ENCODE peak calls at places on chromosomes 3 and 15, in four cellular contexts. One of them, this sample, is unnamed.

GRCh38 chr3:169760479-169760878 is 4.4 kb downstream of the TERC start:
- DNase-seq in T-helper 1 cell: no peak
- DNase-seq in AG08395: no peak
- DNase-seq in EL: peak; percentile 82
- DNase-seq in this sample: peak; percentile 83

GRCh38 chr3:12287727-12288465 is 974 bp upstream of the PPARG start:
- DNase-seq in AG08395: peak; percentile 17
- DNase-seq in T-helper 1 cell: no peak
- DNase-seq in EL: peak; percentile 37
- DNase-seq in this sample: peak; percentile 41

GRCh38 chr15:25345943-25346342 is 92.9 kb downstream of the UBE3A start:
- DNase-seq in T-helper 1 cell: no peak
- DNase-seq in EL: peak; percentile 20
- DNase-seq in AG08395: peak; percentile 25
- DNase-seq in this sample: peak; percentile 54

GRCh38 chr15:86278586-86278985 is 198.9 kb downstream of the AGBL1 start:
- DNase-seq in T-helper 1 cell: no peak
- DNase-seq in EL: no peak
- DNase-seq in AG08395: no peak
- DNase-seq in this sample: no peak

GRCh38 chr15:26095710-26096330 is 232.7 kb upstream of the ATP10A start:
- DNase-seq in AG08395: no peak
- DNase-seq in T-helper 1 cell: no peak
- DNase-seq in EL: no peak
- DNase-seq in this sample: no peak

GRCh38 chr3:145182196-145182911 is 978.6 kb downstream of the PLOD2 start:
- DNase-seq in EL: no peak
- DNase-seq in AG08395: no peak
- DNase-seq in T-helper 1 cell: no peak
- DNase-seq in this sample: peak; percentile 26

GRCh38 chr3:194369522-194370279 is at the start of gene LRRC15:
- DNase-seq in AG08395: peak; percentile 87
- DNase-seq in EL: peak; percentile 78
- DNase-seq in T-helper 1 cell: no peak
- DNase-seq in this sample: peak; percentile 50

GRCh38 chr3:64344721-64345207 is 119.5 kb upstream of the PRICKLE2 start:
- DNase-seq in T-helper 1 cell: no peak
- DNase-seq in EL: peak; percentile 70
- DNase-seq in AG08395: peak; percentile 51
- DNase-seq in this sample: peak; percentile 87

GRCh38 chr3:186915808-186916796 is 14.2 kb upstream of the ST6GAL1 start:
- DNase-seq in T-helper 1 cell: no peak
- DNase-seq in EL: no peak
- DNase-seq in AG08395: no peak
- DNase-seq in this sample: no peak

GRCh38 chr15:100602822-100603393 is 519 bp downstream of the ASB7 start:
- DNase-seq in AG08395: no peak
- DNase-seq in T-helper 1 cell: no peak
- DNase-seq in EL: peak; percentile 23
- DNase-seq in this sample: peak; percentile 58

GRCh38 chr3:44160818-44161217 is 80.9 kb upstream of the TOPAZ1 start:
- DNase-seq in AG08395: no peak
- DNase-seq in T-helper 1 cell: no peak
- DNase-seq in EL: no peak
- DNase-seq in this sample: no peak

GRCh38 chr3:61981005-61981404 is 392.3 kb downstream of the FEZF2 start:
- DNase-seq in AG08395: no peak
- DNase-seq in T-helper 1 cell: no peak
- DNase-seq in EL: no peak
- DNase-seq in this sample: no peak

GRCh38 chr15:25965326-25965725 is 102.2 kb upstream of the ATP10A start:
- DNase-seq in EL: no peak
- DNase-seq in AG08395: no peak
- DNase-seq in T-helper 1 cell: no peak
- DNase-seq in this sample: no peak

GRCh38 chr15:48721061-48721810 is 75.7 kb upstream of the FBN1 start:
- DNase-seq in T-helper 1 cell: no peak
- DNase-seq in AG08395: peak; percentile 61
- DNase-seq in EL: peak; percentile 36
- DNase-seq in this sample: no peak

GRCh38 chr3:177179281-177180067 is 17.8 kb downstream of the TBL1XR1 start:
- DNase-seq in T-helper 1 cell: no peak
- DNase-seq in AG08395: no peak
- DNase-seq in EL: no peak
- DNase-seq in this sample: no peak